ENCODE peak calls at places on chromosomes 11 and 22, in nine cellular contexts. R is lung; Q is coronary artery; X is activated T-cell treated with anti-CD3 and anti-CD28 coated beads for 1 hour; L is CD8-positive, alpha-beta memory T cell; V is B cell; U is T-helper 1 cell; Y is NCI-H1694 treated with DMSO at 0.1 percent for 48 hours; F is amygdala. C is an unnamed sample.
A peak's percentile ranks its signal among the peaks of the same experiment; 100 is the strongest.

GRCh38 chr11:95505927-95506426 is 275.0 kb upstream of the SESN3 start:
- DNase-seq in V (no peak), X (no peak), U (no peak), R (no peak), F (no peak), Q (no peak), Y (no peak), L (no peak), C (no peak)

GRCh38 chr11:61111786-61112517 is 9.7 kb downstream of the CD5 start:
- DNase-seq in X (no peak), U (peak; percentile 44), R (no peak), Y (no peak), Q (no peak), F (no peak), L (peak; percentile 68), V (no peak), C (peak; percentile 36)

GRCh38 chr11:102497061-102497460 is 33.5 kb downstream of the MMP7 start:
- DNase-seq in U (no peak), F (no peak), R (no peak), L (no peak), V (no peak), X (no peak), Q (no peak), Y (no peak), C (no peak)

GRCh38 chr11:64611961-64612646 is 21.1 kb downstream of the SLC22A12 start:
- DNase-seq in X (no peak), Y (no peak), V (no peak), Q (no peak), F (no peak), U (no peak), L (no peak), R (no peak), C (no peak)

GRCh38 chr22:17774206-17774927 is at the start of gene BID:
- DNase-seq in R (no peak), X (no peak), F (no peak), L (peak; percentile 44), Y (no peak), U (peak; percentile 60), Q (no peak), V (peak; percentile 87), C (peak; percentile 45)

GRCh38 chr11:62725686-62726085 is 1.6 kb downstream of the HNRNPUL2 start:
- DNase-seq in F (no peak), U (no peak), Y (no peak), L (no peak), V (no peak), Q (no peak), R (no peak), X (no peak), C (no peak)

GRCh38 chr11:124612045-124612444 is 817 bp downstream of the PANX3 start:
- DNase-seq in R (no peak), F (no peak), V (no peak), Y (no peak), Q (no peak), X (no peak), L (peak; percentile 17), U (no peak), C (no peak)

GRCh38 chr11:836274-836673 is 3.5 kb downstream of the CD151 start:
- DNase-seq in F (no peak), X (no peak), V (no peak), Y (no peak), U (no peak), R (no peak), Q (no peak), L (no peak), C (no peak)

GRCh38 chr11:41950470-41951143 is 491.2 kb upstream of the LRRC4C start:
- DNase-seq in L (no peak), V (no peak), U (no peak), R (no peak), Y (no peak), Q (no peak), F (no peak), X (no peak), C (no peak)

GRCh38 chr11:112961146-112961668 is at the start of gene NCAM1:
- DNase-seq in V (no peak), R (peak; percentile 39), X (no peak), U (no peak), L (no peak), Q (no peak), Y (peak; percentile 61), F (peak; percentile 78), C (peak; percentile 7)

GRCh38 chr11:65013692-65014145 is 241 bp upstream of the ARL2 start:
- DNase-seq in V (peak; percentile 93), U (peak; percentile 80), Y (peak; percentile 80), R (peak; percentile 91), F (peak; percentile 83), Q (peak; percentile 93), L (peak; percentile 92), X (peak; percentile 71), C (peak; percentile 84)

GRCh38 chr11:126282361-126282741 is 542 bp upstream of the TIRAP start:
- DNase-seq in Y (no peak), Q (no peak), U (peak; percentile 29), V (peak; percentile 42), L (peak; percentile 55), F (no peak), R (peak; percentile 45), X (peak; percentile 19), C (peak; percentile 22)

GRCh38 chr11:68347345-68347744 is 35.0 kb downstream of the LRP5 start:
- DNase-seq in F (no peak), V (no peak), U (no peak), X (no peak), Q (no peak), R (no peak), L (no peak), Y (no peak), C (no peak)

GRCh38 chr11:28649922-28650321 is 541.7 kb downstream of the METTL15 start:
- DNase-seq in L (no peak), F (no peak), Q (no peak), U (no peak), Y (no peak), R (no peak), V (no peak), X (no peak), C (no peak)

GRCh38 chr11:124737638-124738293 is 2.0 kb upstream of the NRGN start:
- DNase-seq in U (no peak), Y (no peak), V (no peak), F (no peak), L (no peak), R (no peak), X (no peak), Q (no peak), C (no peak)

GRCh38 chr22:22536515-22536914 is 16.4 kb upstream of the ZNF280A start:
- DNase-seq in V (no peak), L (no peak), R (no peak), U (no peak), F (no peak), Y (no peak), X (no peak), Q (no peak), C (no peak)

GRCh38 chr22:30368420-30368819 is 11.6 kb downstream of the CCDC157 start:
- DNase-seq in R (no peak), V (no peak), U (no peak), Y (no peak), Q (no peak), L (no peak), F (no peak), X (no peak), C (no peak)

GRCh38 chr11:118176400-118177134 is at the start of gene SCN2B:
- DNase-seq in L (no peak), R (no peak), U (no peak), Q (no peak), Y (no peak), F (peak; percentile 45), V (no peak), X (no peak), C (no peak)

GRCh38 chr11:26730711-26731460 is 9.0 kb upstream of the SLC5A12 start:
- DNase-seq in R (no peak), L (no peak), U (no peak), X (no peak), F (no peak), Y (no peak), Q (no peak), V (no peak), C (no peak)

GRCh38 chr11:70603756-70604211 is 205.5 kb downstream of the CTTN start:
- DNase-seq in R (peak; percentile 53), Y (peak; percentile 83), L (no peak), F (no peak), X (no peak), Q (no peak), V (no peak), U (no peak), C (no peak)

GRCh38 chr22:37183432-37184379 is 4.3 kb downstream of the C1QTNF6 start:
- DNase-seq in X (no peak), U (no peak), R (no peak), F (no peak), V (no peak), L (no peak), Y (no peak), Q (no peak), C (no peak)

GRCh38 chr11:45266693-45267451 is 19.3 kb downstream of the SYT13 start:
- DNase-seq in F (no peak), X (no peak), Y (no peak), Q (no peak), V (no peak), L (no peak), U (no peak), R (no peak), C (no peak)

GRCh38 chr11:119339581-119340334 is 925 bp downstream of the C1QTNF5 start:
- DNase-seq in Q (no peak), Y (no peak), V (peak; percentile 52), L (no peak), F (no peak), U (no peak), R (peak; percentile 63), X (peak; percentile 30), C (no peak)

GRCh38 chr11:62669420-62670161 is 1.9 kb upstream of the UQCC3 start:
- DNase-seq in U (no peak), R (no peak), Q (no peak), V (no peak), F (no peak), Y (peak; percentile 22), L (no peak), X (no peak), C (no peak)

GRCh38 chr11:6618117-6619020 is 853 bp downstream of the TPP1 start:
- DNase-seq in U (peak; percentile 61), X (peak; percentile 56), L (peak; percentile 36), R (no peak), Y (no peak), F (peak; percentile 30), Q (no peak), V (peak; percentile 62), C (peak; percentile 57)

GRCh38 chr11:101792814-101793213 is 122.0 kb upstream of the CEP126 start:
- DNase-seq in V (no peak), R (no peak), L (no peak), X (no peak), Q (no peak), Y (no peak), U (no peak), F (no peak), C (no peak)

GRCh38 chr22:35761037-35761436 is 43.4 kb downstream of the APOL5 start:
- DNase-seq in R (no peak), F (no peak), L (no peak), Y (no peak), Q (no peak), V (no peak), U (no peak), X (no peak), C (no peak)

GRCh38 chr11:35014352-35014751 is 97.9 kb downstream of the PDHX start:
- DNase-seq in Q (no peak), L (no peak), R (no peak), V (no peak), U (no peak), F (no peak), Y (no peak), X (no peak), C (no peak)

GRCh38 chr11:22163394-22163797 is 29.5 kb upstream of the ANO5 start:
- DNase-seq in Y (no peak), L (no peak), F (no peak), V (no peak), U (no peak), R (peak; percentile 30), X (no peak), Q (no peak), C (no peak)

GRCh38 chr11:11231763-11232162 is 121.3 kb downstream of the CSNK2A3 start:
- DNase-seq in R (no peak), X (no peak), Q (no peak), Y (no peak), F (no peak), U (no peak), V (no peak), L (no peak), C (no peak)

GRCh38 chr22:19748991-19749665 is 11.4 kb upstream of the TBX1 start:
- DNase-seq in V (no peak), Y (no peak), F (no peak), R (no peak), U (no peak), Q (no peak), X (no peak), L (no peak), C (no peak)